ENCODE peak calls at places on chromosomes 4 and X, in ten cellular contexts. One of them, this sample, is unnamed. For H3K27me3, the result is how much of the 10 kb centered on the place peaks cover.

GRCh38 chr4:4443821-4444220 is 56.9 kb downstream of the NSG1 start:
- DNase-seq in heart right ventricle: no peak
- DNase-seq in lung: no peak
- DNase-seq in mammary epithelial cell: no peak
- DNase-seq in ovary: no peak
- DNase-seq in fibroblast of lung: peak
- DNase-seq in heart left ventricle: no peak
- DNase-seq in CD8-positive, alpha-beta memory T cell: no peak
- DNase-seq in AG04450: peak
- DNase-seq in bronchial epithelial cell: no peak
- DNase-seq in this sample: no peak

GRCh38 chr4:10157478-10158354 is 41.1 kb upstream of the WDR1 start:
- DNase-seq in CD8-positive, alpha-beta memory T cell: no peak
- DNase-seq in bronchial epithelial cell: peak
- DNase-seq in heart right ventricle: no peak
- DNase-seq in ovary: peak
- DNase-seq in heart left ventricle: peak
- DNase-seq in mammary epithelial cell: peak
- DNase-seq in fibroblast of lung: peak
- DNase-seq in AG04450: peak
- DNase-seq in lung: peak
- DNase-seq in this sample: no peak

GRCh38 chr4:176755624-176756023 is 37.1 kb downstream of the VEGFC start:
- DNase-seq in heart left ventricle: no peak
- DNase-seq in CD8-positive, alpha-beta memory T cell: no peak
- DNase-seq in heart right ventricle: no peak
- DNase-seq in mammary epithelial cell: no peak
- DNase-seq in fibroblast of lung: no peak
- DNase-seq in ovary: no peak
- DNase-seq in AG04450: no peak
- DNase-seq in bronchial epithelial cell: peak
- DNase-seq in lung: no peak
- DNase-seq in this sample: no peak

GRCh38 chr4:13184199-13184598 is 299.9 kb downstream of the RAB28 start:
- DNase-seq in ovary: no peak
- DNase-seq in AG04450: no peak
- DNase-seq in bronchial epithelial cell: no peak
- DNase-seq in fibroblast of lung: no peak
- DNase-seq in CD8-positive, alpha-beta memory T cell: no peak
- DNase-seq in heart right ventricle: no peak
- DNase-seq in lung: no peak
- DNase-seq in heart left ventricle: no peak
- DNase-seq in mammary epithelial cell: no peak
- DNase-seq in this sample: no peak

GRCh38 chr4:2313366-2313765 is 51.5 kb upstream of the MXD4 start:
- DNase-seq in CD8-positive, alpha-beta memory T cell: no peak
- DNase-seq in heart right ventricle: no peak
- DNase-seq in bronchial epithelial cell: no peak
- DNase-seq in heart left ventricle: no peak
- DNase-seq in lung: no peak
- DNase-seq in AG04450: no peak
- DNase-seq in fibroblast of lung: no peak
- DNase-seq in ovary: no peak
- DNase-seq in mammary epithelial cell: no peak
- DNase-seq in this sample: no peak

GRCh38 chr4:73776363-73776762 is 36.0 kb downstream of the CXCL8 start:
- DNase-seq in bronchial epithelial cell: peak
- DNase-seq in fibroblast of lung: peak
- DNase-seq in lung: peak
- DNase-seq in AG04450: peak
- DNase-seq in mammary epithelial cell: peak
- DNase-seq in CD8-positive, alpha-beta memory T cell: no peak
- DNase-seq in ovary: peak
- DNase-seq in heart left ventricle: peak
- DNase-seq in heart right ventricle: no peak
- DNase-seq in this sample: no peak

GRCh38 chr4:74682567-74683359 is 111.6 kb downstream of the BTC start:
- DNase-seq in AG04450: peak
- DNase-seq in ovary: no peak
- DNase-seq in bronchial epithelial cell: peak
- DNase-seq in heart right ventricle: no peak
- DNase-seq in fibroblast of lung: peak
- DNase-seq in CD8-positive, alpha-beta memory T cell: no peak
- DNase-seq in heart left ventricle: no peak
- DNase-seq in mammary epithelial cell: peak
- DNase-seq in lung: peak
- DNase-seq in this sample: peak

GRCh38 chr4:183757105-183757504 is 98.0 kb downstream of the TRAPPC11 start:
- DNase-seq in lung: peak
- DNase-seq in ovary: no peak
- DNase-seq in heart left ventricle: no peak
- DNase-seq in mammary epithelial cell: peak
- DNase-seq in AG04450: no peak
- DNase-seq in heart right ventricle: no peak
- DNase-seq in CD8-positive, alpha-beta memory T cell: no peak
- DNase-seq in fibroblast of lung: peak
- DNase-seq in bronchial epithelial cell: peak
- DNase-seq in this sample: no peak

GRCh38 chrX:130121505-130121800 is 11.2 kb upstream of the ELF4 start:
- DNase-seq in ovary: no peak
- DNase-seq in fibroblast of lung: no peak
- DNase-seq in heart right ventricle: no peak
- DNase-seq in bronchial epithelial cell: no peak
- DNase-seq in CD8-positive, alpha-beta memory T cell: no peak
- DNase-seq in lung: no peak
- DNase-seq in heart left ventricle: no peak
- DNase-seq in AG04450: no peak
- DNase-seq in mammary epithelial cell: no peak
- DNase-seq in this sample: no peak

GRCh38 chrX:130120746-130121504 is 10.6 kb upstream of the ELF4 start:
- DNase-seq in heart right ventricle: peak
- DNase-seq in heart left ventricle: peak
- DNase-seq in mammary epithelial cell: peak
- DNase-seq in ovary: peak
- DNase-seq in AG04450: no peak
- DNase-seq in bronchial epithelial cell: peak
- DNase-seq in CD8-positive, alpha-beta memory T cell: peak
- DNase-seq in lung: peak
- DNase-seq in fibroblast of lung: peak
- DNase-seq in this sample: no peak

GRCh38 chrX:130118396-130118795 is 8.1 kb upstream of the ELF4 start:
- DNase-seq in heart left ventricle: no peak
- DNase-seq in heart right ventricle: no peak
- DNase-seq in ovary: peak
- DNase-seq in fibroblast of lung: peak
- DNase-seq in lung: no peak
- DNase-seq in AG04450: peak
- DNase-seq in mammary epithelial cell: peak
- DNase-seq in CD8-positive, alpha-beta memory T cell: no peak
- DNase-seq in bronchial epithelial cell: peak
- DNase-seq in this sample: no peak

GRCh38 chrX:130118941-130119640 is 8.8 kb upstream of the ELF4 start:
- DNase-seq in ovary: no peak
- DNase-seq in heart left ventricle: no peak
- DNase-seq in fibroblast of lung: peak
- DNase-seq in lung: no peak
- DNase-seq in mammary epithelial cell: peak
- DNase-seq in bronchial epithelial cell: no peak
- DNase-seq in AG04450: peak
- DNase-seq in heart right ventricle: no peak
- DNase-seq in CD8-positive, alpha-beta memory T cell: no peak
- DNase-seq in this sample: no peak

DNA sequence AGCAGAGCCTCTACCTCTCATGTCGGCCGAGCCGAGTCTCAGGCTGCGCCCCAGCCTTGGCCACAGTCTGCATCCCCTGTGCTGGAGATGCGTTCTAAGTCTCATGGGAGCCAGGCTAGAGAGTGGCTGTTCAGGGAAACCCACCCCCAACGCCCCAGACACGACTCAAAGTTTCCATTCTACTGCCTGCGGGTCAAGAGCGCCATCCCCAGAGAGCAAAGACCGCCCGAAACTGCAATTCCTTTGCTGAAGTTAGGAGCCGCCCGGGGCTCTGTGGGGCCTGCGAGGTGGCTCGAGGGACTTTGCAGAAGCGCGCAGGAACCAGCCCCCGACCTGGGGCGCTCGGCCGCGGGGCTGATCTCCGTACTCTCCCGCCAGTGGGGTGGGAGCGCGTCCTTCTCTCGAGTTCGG is 10.0 kb upstream of the ELF4 start:
- DNase-seq in fibroblast of lung: no peak
- DNase-seq in CD8-positive, alpha-beta memory T cell: peak
- DNase-seq in ovary: no peak
- DNase-seq in mammary epithelial cell: no peak
- DNase-seq in lung: no peak
- DNase-seq in heart right ventricle: peak
- DNase-seq in AG04450: no peak
- DNase-seq in bronchial epithelial cell: no peak
- DNase-seq in heart left ventricle: no peak
- DNase-seq in this sample: no peak
- H3K4me3 ChIP-seq in fibroblast of lung: no peak
- H3K4me3 ChIP-seq in CD8-positive, alpha-beta memory T cell: peak
- H3K4me3 ChIP-seq in ovary: peak
- H3K4me3 ChIP-seq in mammary epithelial cell: peak
- H3K4me3 ChIP-seq in lung: no peak
- H3K4me3 ChIP-seq in heart right ventricle: no peak
- H3K4me3 ChIP-seq in AG04450: peak
- H3K4me3 ChIP-seq in bronchial epithelial cell: peak
- H3K4me3 ChIP-seq in heart left ventricle: peak
- H3K4me3 ChIP-seq in this sample: peak

GRCh38 chr4:6472387-6473263 is at the start of gene PPP2R2C:
- DNase-seq in fibroblast of lung: no peak
- DNase-seq in heart left ventricle: no peak
- DNase-seq in bronchial epithelial cell: no peak
- DNase-seq in AG04450: no peak
- DNase-seq in lung: no peak
- DNase-seq in heart right ventricle: no peak
- DNase-seq in mammary epithelial cell: no peak
- DNase-seq in ovary: no peak
- DNase-seq in CD8-positive, alpha-beta memory T cell: no peak
- DNase-seq in this sample: no peak

GRCh38 chr4:6472008-6472386 is 417 bp downstream of the PPP2R2C start:
- DNase-seq in heart left ventricle: no peak
- DNase-seq in ovary: no peak
- DNase-seq in heart right ventricle: no peak
- DNase-seq in fibroblast of lung: no peak
- DNase-seq in lung: no peak
- DNase-seq in bronchial epithelial cell: no peak
- DNase-seq in CD8-positive, alpha-beta memory T cell: no peak
- DNase-seq in mammary epithelial cell: no peak
- DNase-seq in AG04450: no peak
- DNase-seq in this sample: no peak

GRCh38 chr4:6474705-6475457 is 2.5 kb upstream of the PPP2R2C start:
- DNase-seq in lung: no peak
- DNase-seq in heart right ventricle: no peak
- DNase-seq in bronchial epithelial cell: no peak
- DNase-seq in CD8-positive, alpha-beta memory T cell: no peak
- DNase-seq in mammary epithelial cell: no peak
- DNase-seq in AG04450: no peak
- DNase-seq in fibroblast of lung: no peak
- DNase-seq in heart left ventricle: no peak
- DNase-seq in ovary: no peak
- DNase-seq in this sample: no peak

GRCh38 chr4:6474053-6474568 is 1.7 kb upstream of the PPP2R2C start:
- DNase-seq in mammary epithelial cell: no peak
- DNase-seq in lung: no peak
- DNase-seq in AG04450: no peak
- DNase-seq in CD8-positive, alpha-beta memory T cell: no peak
- DNase-seq in ovary: no peak
- DNase-seq in bronchial epithelial cell: no peak
- DNase-seq in fibroblast of lung: no peak
- DNase-seq in heart right ventricle: no peak
- DNase-seq in heart left ventricle: no peak
- DNase-seq in this sample: no peak

DNA sequence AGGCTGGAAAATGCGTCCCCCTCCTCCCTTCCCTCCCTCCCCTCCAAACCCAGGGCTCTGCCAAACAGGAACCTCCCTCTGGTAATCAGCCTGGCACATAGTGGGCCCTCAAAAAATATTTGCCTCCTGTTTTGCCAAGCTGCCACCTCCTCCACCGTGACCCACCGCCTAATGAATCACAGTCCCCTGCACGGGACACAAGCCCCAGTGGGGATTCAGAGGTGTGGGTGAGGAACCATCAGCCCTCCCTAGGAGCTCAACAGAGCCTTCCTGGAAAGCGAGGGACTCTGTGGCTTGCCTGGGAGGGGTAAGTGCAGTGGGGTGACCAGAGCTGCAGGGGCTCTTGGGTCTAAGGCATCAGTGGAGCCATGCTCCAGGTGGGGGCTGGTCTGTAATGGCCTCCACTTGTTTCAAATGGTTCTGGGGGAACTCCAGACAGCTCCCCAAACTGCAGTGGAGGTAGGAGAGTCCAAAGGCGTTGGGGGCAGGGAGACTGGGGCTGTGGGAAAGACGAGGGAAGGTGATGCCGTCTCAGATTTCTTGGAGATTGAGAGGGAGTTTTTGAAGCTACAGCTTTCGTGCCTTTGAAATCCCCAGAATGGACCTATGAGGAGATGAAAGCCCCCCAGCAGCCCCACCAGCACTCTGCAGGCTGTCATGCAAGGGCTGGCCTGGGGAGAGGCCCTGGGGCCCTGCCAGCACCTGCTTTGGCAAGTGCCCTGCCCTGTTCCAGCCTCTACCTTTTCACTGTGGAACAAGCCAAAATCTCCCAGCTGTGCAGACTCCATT is 1.0 kb upstream of the PPP2R2C start:
- DNase-seq in heart left ventricle: no peak
- DNase-seq in bronchial epithelial cell: no peak
- DNase-seq in fibroblast of lung: no peak
- DNase-seq in AG04450: no peak
- DNase-seq in lung: no peak
- DNase-seq in mammary epithelial cell: no peak
- DNase-seq in CD8-positive, alpha-beta memory T cell: no peak
- DNase-seq in heart right ventricle: no peak
- DNase-seq in ovary: no peak
- DNase-seq in this sample: no peak
- H3K27me3 ChIP-seq in heart left ventricle: under half
- H3K27me3 ChIP-seq in bronchial epithelial cell: under half
- H3K27me3 ChIP-seq in fibroblast of lung: under half
- H3K27me3 ChIP-seq in AG04450: under half
- H3K27me3 ChIP-seq in lung: under half
- H3K27me3 ChIP-seq in mammary epithelial cell: under half
- H3K27me3 ChIP-seq in CD8-positive, alpha-beta memory T cell: under half
- H3K27me3 ChIP-seq in heart right ventricle: half or more
- H3K27me3 ChIP-seq in ovary: under half
- H3K27me3 ChIP-seq in this sample: under half

GRCh38 chr4:112173593-112174559 is 28.6 kb downstream of the FAM241A start:
- DNase-seq in heart left ventricle: peak
- DNase-seq in CD8-positive, alpha-beta memory T cell: no peak
- DNase-seq in fibroblast of lung: no peak
- DNase-seq in ovary: no peak
- DNase-seq in mammary epithelial cell: peak
- DNase-seq in bronchial epithelial cell: peak
- DNase-seq in heart right ventricle: no peak
- DNase-seq in AG04450: no peak
- DNase-seq in lung: no peak
- DNase-seq in this sample: no peak
- H3K4me3 ChIP-seq in heart left ventricle: no peak
- H3K4me3 ChIP-seq in CD8-positive, alpha-beta memory T cell: no peak
- H3K4me3 ChIP-seq in fibroblast of lung: no peak
- H3K4me3 ChIP-seq in ovary: no peak
- H3K4me3 ChIP-seq in mammary epithelial cell: no peak
- H3K4me3 ChIP-seq in bronchial epithelial cell: no peak
- H3K4me3 ChIP-seq in heart right ventricle: no peak
- H3K4me3 ChIP-seq in AG04450: no peak
- H3K4me3 ChIP-seq in lung: no peak
- H3K4me3 ChIP-seq in this sample: no peak

GRCh38 chrX:2903366-2903765 is 25.8 kb downstream of the ARSD start:
- DNase-seq in AG04450: no peak
- DNase-seq in mammary epithelial cell: no peak
- DNase-seq in lung: no peak
- DNase-seq in fibroblast of lung: no peak
- DNase-seq in heart right ventricle: no peak
- DNase-seq in heart left ventricle: no peak
- DNase-seq in CD8-positive, alpha-beta memory T cell: no peak
- DNase-seq in ovary: no peak
- DNase-seq in bronchial epithelial cell: no peak
- DNase-seq in this sample: no peak
- H3K27me3 ChIP-seq in AG04450: under half
- H3K27me3 ChIP-seq in mammary epithelial cell: under half
- H3K27me3 ChIP-seq in lung: under half
- H3K27me3 ChIP-seq in fibroblast of lung: under half
- H3K27me3 ChIP-seq in heart right ventricle: under half
- H3K27me3 ChIP-seq in heart left ventricle: under half
- H3K27me3 ChIP-seq in CD8-positive, alpha-beta memory T cell: under half
- H3K27me3 ChIP-seq in ovary: under half
- H3K27me3 ChIP-seq in bronchial epithelial cell: under half
- H3K27me3 ChIP-seq in this sample: under half